ENCODE peak calls at places on chromosomes 16 and 17, in seven cellular contexts. F is stimulated activated CD8-positive, alpha-beta memory T cell treated with anti-CD3 and anti-CD28 coated beads, Interleukin-15, amount 100 ng/mL, for 24 hours; W is fibroblast of mammary gland; L is nephron progenitor cell; J is ACHN; S is T-cell; G is activated naive CD4-positive, alpha-beta T cell. Y is an unnamed sample.

GRCh38 chr17:80112471-80113032 is 11.2 kb downstream of the GAA start:
- DNase-seq in F (no peak), W (no peak), L (no peak), J (no peak), S (no peak), G (no peak), Y (no peak)

GRCh38 chr17:45432405-45433113 is at the start of gene ARHGAP27:
- DNase-seq in F (no peak), W (peak), L (peak), J (no peak), S (no peak), G (no peak), Y (no peak)

GRCh38 chr17:4948997-4949320 is 629 bp upstream of the PFN1 start:
- DNase-seq in F (peak), W (peak), L (peak), J (peak), S (peak), G (peak), Y (peak)

GRCh38 chr16:78005881-78006280 is 16.5 kb upstream of the CLEC3A start:
- DNase-seq in F (no peak), W (peak), L (no peak), J (peak), S (no peak), G (no peak), Y (no peak)

GRCh38 chr16:67833035-67833417 is 9.1 kb upstream of the THAP11 start:
- DNase-seq in F (no peak), W (peak), L (no peak), J (peak), S (no peak), G (no peak), Y (no peak)

GRCh38 chr17:76437467-76438402 is 15.2 kb downstream of the UBE2O start:
- DNase-seq in F (no peak), W (no peak), L (no peak), J (no peak), S (no peak), G (no peak), Y (no peak)

GRCh38 chr17:9729034-9729650 is 62.2 kb downstream of the DHRS7C start:
- DNase-seq in F (no peak), W (peak), L (peak), J (peak), S (no peak), G (no peak), Y (no peak)

GRCh38 chr17:58306131-58306951 is 22.3 kb downstream of the TSPOAP1 start:
- DNase-seq in F (no peak), W (no peak), L (no peak), J (no peak), S (no peak), G (no peak), Y (no peak)

GRCh38 chr17:73713136-73713535 is 68.9 kb upstream of the SDK2 start:
- DNase-seq in F (no peak), W (no peak), L (no peak), J (no peak), S (no peak), G (no peak), Y (no peak)

GRCh38 chr16:11312718-11313492 is 31.8 kb upstream of the PRM1 start:
- DNase-seq in F (no peak), W (peak), L (no peak), J (peak), S (no peak), G (no peak), Y (no peak)

GRCh38 chr16:78464833-78465232 is 365.4 kb downstream of the WWOX start:
- DNase-seq in F (no peak), W (no peak), L (no peak), J (no peak), S (no peak), G (no peak), Y (no peak)

GRCh38 chr17:81401727-81402529 is 6.7 kb downstream of the BAHCC1 start:
- DNase-seq in F (no peak), W (peak), L (no peak), J (peak), S (no peak), G (no peak), Y (no peak)